ENCODE peak calls at places on chromosomes 5 and 9, in five cellular contexts. H is foreskin fibroblast; X is ACHN; I is activated naive CD8-positive, alpha-beta T cell treated with anti-CD3 and anti-CD28 coated beads, Interleukin-2, amount 10 ng/mL, durations not matched to agents 7 days and 5 days; J is neural crest cell. P is an unnamed sample.

GRCh38 chr9:35688558-35689350 is 971 bp downstream of the TPM2 start:
- DNase-seq in H (peak), X (peak), I (no peak), J (no peak), P (no peak)

GRCh38 chr5:136020383-136021015 is 8.3 kb upstream of the TGFBI start:
- DNase-seq in H (peak), X (peak), I (no peak), J (no peak), P (no peak)

GRCh38 chr5:138874241-138874640 is 894 bp downstream of the LRRTM2 start:
- DNase-seq in H (no peak), X (no peak), I (no peak), J (no peak), P (no peak)

GRCh38 chr5:89243611-89244010 is 360.6 kb upstream of the MEF2C start:
- DNase-seq in H (no peak), X (no peak), I (no peak), J (no peak), P (no peak)

GRCh38 chr9:79621916-79622575 is 50.3 kb downstream of the TLE4 start:
- DNase-seq in H (no peak), X (no peak), I (no peak), J (no peak), P (no peak)

GRCh38 chr5:140041492-140042421 is 1.3 kb downstream of the NRG2 start:
- DNase-seq in H (peak), X (peak), I (peak), J (peak), P (no peak)

GRCh38 chr5:10227396-10227795 is 22.3 kb downstream of the ATPSCKMT start:
- DNase-seq in H (peak), X (peak), I (no peak), J (no peak), P (no peak)

GRCh38 chr5:137303509-137303908 is 195.6 kb downstream of the SPOCK1 start:
- DNase-seq in H (no peak), X (no peak), I (no peak), J (no peak), P (no peak)

GRCh38 chr5:1325191-1325741 is 19.6 kb downstream of the CLPTM1L start:
- DNase-seq in H (no peak), X (no peak), I (no peak), J (no peak), P (no peak)

GRCh38 chr5:1208743-1209551 is 7.6 kb downstream of the SLC6A19 start:
- DNase-seq in H (no peak), X (peak), I (no peak), J (peak), P (no peak)

GRCh38 chr9:72271617-72272478 is 93.2 kb downstream of the ZFAND5 start:
- DNase-seq in H (peak), X (peak), I (no peak), J (peak), P (peak)

GRCh38 chr5:5800801-5801761 is 378.6 kb downstream of the ICE1 start:
- DNase-seq in H (no peak), X (no peak), I (no peak), J (no peak), P (no peak)